ENCODE peak calls at places on chromosomes 2 and 18, in five cellular contexts. J, H, O, X and E are unnamed samples.
A peak's percentile ranks its signal among the peaks of the same experiment; 100 is the strongest.

GRCh38 chr2:135744761-135745314 is 3.2 kb downstream of the UBXN4 start:
- DNase-seq in H (no peak), O (no peak), J (no peak), X (no peak), E (no peak)

GRCh38 chr2:36762764-36763490 is 66.4 kb downstream of the VIT start:
- DNase-seq in O (no peak), H (no peak), X (no peak), J (no peak), E (no peak)

GRCh38 chr18:41771971-41772370 is 183.1 kb upstream of the PIK3C3 start:
- DNase-seq in X (no peak), O (no peak), H (no peak), J (no peak), E (no peak)

GRCh38 chr2:11692966-11693521 is 23.0 kb upstream of the NTSR2 start:
- DNase-seq in O (no peak), J (peak; percentile 74), H (peak; percentile 90), X (peak; percentile 62), E (peak; percentile 67)

GRCh38 chr18:10519999-10520935 is 5.6 kb upstream of the NAPG start:
- DNase-seq in H (peak; percentile 87), X (peak; percentile 79), J (peak; percentile 89), O (peak; percentile 94), E (peak; percentile 87)

GRCh38 chr2:152611458-152612231 is 105.6 kb downstream of the PRPF40A start:
- DNase-seq in H (peak; percentile 30), X (no peak), O (peak; percentile 91), J (no peak), E (no peak)

GRCh38 chr2:119463136-119463535 is 31.5 kb downstream of the TMEM37 start:
- DNase-seq in X (no peak), O (no peak), H (no peak), J (no peak), E (no peak)

GRCh38 chr2:96950391-96951124 is 35.8 kb downstream of the FAM178B start:
- DNase-seq in X (no peak), J (no peak), H (no peak), O (no peak), E (no peak)

GRCh38 chr2:68751397-68752339 is 17.1 kb downstream of the ARHGAP25 start:
- DNase-seq in O (peak; percentile 70), X (peak; percentile 85), H (peak; percentile 95), J (peak; percentile 93), E (peak; percentile 89)

GRCh38 chr2:74301262-74301661 is 42.0 kb downstream of the SLC4A5 start:
- DNase-seq in X (no peak), O (no peak), J (no peak), H (no peak), E (no peak)

GRCh38 chr2:231602874-231603467 is 10.3 kb downstream of the TEX44 start:
- DNase-seq in O (no peak), J (no peak), H (no peak), X (no peak), E (no peak)